ENCODE peak calls at places on chromosomes 5 and 9, in six cellular contexts. H is CD8-positive, alpha-beta T cell; B is IMR-90; Z is transverse colon; U is left ventricle myocardium inferior; R is cardiac muscle cell. C is an unnamed sample.

GRCh38 chr9:76027426-76027825 is 137.0 kb downstream of the PCSK5 start:
- DNase-seq in R (peak; percentile 20), H (no peak), Z (no peak), U (no peak), B (peak; percentile 16), C (no peak)

GRCh38 chr9:2013688-2014087 is 1.5 kb upstream of the SMARCA2 start:
- DNase-seq in U (no peak), H (no peak), R (peak; percentile 58), B (peak; percentile 38), Z (no peak), C (no peak)

GRCh38 chr5:1594336-1595106 is 70.8 kb upstream of the LPCAT1 start:
- DNase-seq in Z (peak; percentile 84), U (peak; percentile 80), B (no peak), H (peak; percentile 75), R (peak; percentile 67), C (peak; percentile 94)

GRCh38 chr9:35566417-35566816 is 38.6 kb upstream of the TESK1 start:
- DNase-seq in R (peak; percentile 25), B (no peak), H (no peak), Z (no peak), U (no peak), C (no peak)

GRCh38 chr9:107711528-107711927 is 222.0 kb upstream of the KLF4 start:
- DNase-seq in B (peak; percentile 89), R (peak; percentile 91), U (no peak), Z (peak; percentile 89), H (no peak), C (peak; percentile 59)

GRCh38 chr5:82939326-82939725 is 137.9 kb downstream of the TMEM167A start:
- DNase-seq in U (no peak), B (no peak), H (no peak), Z (no peak), R (no peak), C (no peak)

GRCh38 chr9:137023583-137023991 is 4.5 kb downstream of the ABCA2 start:
- DNase-seq in U (no peak), B (no peak), R (no peak), Z (no peak), H (no peak), C (no peak)

GRCh38 chr5:51416149-51416548 is 32.9 kb downstream of the ISL1 start:
- DNase-seq in B (no peak), H (no peak), Z (no peak), U (no peak), R (no peak), C (no peak)

GRCh38 chr5:158819840-158820620 is 279.7 kb downstream of the EBF1 start:
- DNase-seq in B (peak; percentile 33), R (peak; percentile 57), H (no peak), Z (no peak), U (no peak), C (no peak)

GRCh38 chr9:132249123-132249522 is 87.3 kb downstream of the NTNG2 start:
- DNase-seq in R (no peak), B (no peak), Z (no peak), U (peak; percentile 55), H (no peak), C (no peak)

GRCh38 chr9:38106488-38106887 is 37.5 kb upstream of the SHB start:
- DNase-seq in U (no peak), H (no peak), B (no peak), R (no peak), Z (no peak), C (no peak)

DNA sequence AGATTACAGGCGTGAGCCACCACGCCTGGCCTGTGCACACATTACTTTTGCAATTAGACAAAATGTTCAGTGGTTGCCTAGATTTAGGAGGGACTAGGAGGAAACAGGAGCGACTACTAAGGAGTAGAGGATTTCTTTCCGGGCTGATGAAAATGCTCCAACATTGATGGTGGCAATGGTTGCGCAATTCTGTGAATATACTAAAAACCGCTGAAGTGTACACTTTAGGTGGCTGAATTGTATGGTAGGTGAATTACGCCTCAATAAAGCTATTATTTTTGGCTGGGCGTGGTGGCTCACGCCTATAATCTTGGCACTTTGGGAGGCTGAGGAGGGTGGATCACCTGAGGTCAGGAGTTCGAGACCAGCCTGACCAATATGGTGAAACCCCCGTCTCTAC is 46.8 kb upstream of the STXBP1 start:
- DNase-seq in U (no peak), Z (no peak), B (no peak), R (no peak), H (no peak), C (no peak)
- H3K4me1 ChIP-seq in U (peaks cover 81% of the 10 kb centered on the region), Z (peaks cover 75% of the 10 kb centered on the region), B (peaks cover 39% of the 10 kb centered on the region), R (peaks cover 28% of the 10 kb centered on the region), H (peaks cover 23% of the 10 kb centered on the region), C (no peaks in the 10 kb centered on the region)

GRCh38 chr9:113580041-113580953 is 116.8 kb downstream of the RGS3 start:
- DNase-seq in Z (peak; percentile 81), U (peak; percentile 80), H (no peak), B (peak; percentile 35), R (peak; percentile 76), C (no peak)

GRCh38 chr9:113581865-113582697 is 118.6 kb downstream of the RGS3 start:
- DNase-seq in B (peak; percentile 84), H (peak; percentile 56), R (no peak), U (peak; percentile 75), Z (peak; percentile 87), C (peak; percentile 46)

GRCh38 chr9:113582698-113583200 is 119.2 kb downstream of the RGS3 start:
- DNase-seq in R (no peak), H (no peak), U (no peak), Z (no peak), B (no peak), C (no peak)

GRCh38 chr9:113579270-113580040 is 115.9 kb downstream of the RGS3 start:
- DNase-seq in Z (peak; percentile 51), R (no peak), B (peak; percentile 60), U (peak; percentile 63), H (no peak), C (no peak)

GRCh38 chr9:113580954-113581311 is 117.4 kb downstream of the RGS3 start:
- DNase-seq in U (no peak), B (no peak), R (no peak), H (no peak), Z (no peak), C (no peak)
- H3K4me3 ChIP-seq in U (peak overlapping the region; percentile 42), B (no peak overlapping the region), R (no peak overlapping the region), H (peak overlapping the region; percentile 45), Z (no peak overlapping the region), C (no peak overlapping the region)

GRCh38 chr9:110078626-110079025 is 129.3 kb downstream of the C9orf152 start:
- DNase-seq in B (no peak), Z (no peak), H (no peak), U (no peak), R (no peak), C (no peak)
- TF ChIP-seq CTCF in B (no peak), Z (no peak), H (no peak), U (no peak), R (no peak), C (no peak)

GRCh38 chr5:157543825-157544622 is 31.6 kb downstream of the ADAM19 start:
- DNase-seq in Z (no peak), R (peak; percentile 83), H (no peak), B (peak; percentile 87), U (no peak), C (no peak)
- H3K4me1 ChIP-seq in Z (peaks cover 98% of the 10 kb centered on the region), R (peaks cover 6% of the 10 kb centered on the region), H (no peaks in the 10 kb centered on the region), B (peaks cover 58% of the 10 kb centered on the region), U (peaks cover 97% of the 10 kb centered on the region), C (no peaks in the 10 kb centered on the region)

GRCh38 chr5:38468978-38469706 is 87.3 kb downstream of the LIFR start:
- DNase-seq in R (peak; percentile 66), B (no peak), U (peak; percentile 85), H (no peak), Z (no peak), C (no peak)

GRCh38 chr5:38465702-38466443 is 90.6 kb downstream of the LIFR start:
- DNase-seq in H (no peak), Z (no peak), B (no peak), U (no peak), R (no peak), C (no peak)

GRCh38 chr5:38468202-38468656 is 88.2 kb downstream of the LIFR start:
- DNase-seq in R (peak; percentile 90), U (no peak), H (no peak), Z (no peak), B (peak; percentile 97), C (no peak)

GRCh38 chr5:38466444-38467189 is 89.8 kb downstream of the LIFR start:
- DNase-seq in Z (peak; percentile 26), B (no peak), H (no peak), R (peak; percentile 90), U (peak; percentile 79), C (no peak)

DNA sequence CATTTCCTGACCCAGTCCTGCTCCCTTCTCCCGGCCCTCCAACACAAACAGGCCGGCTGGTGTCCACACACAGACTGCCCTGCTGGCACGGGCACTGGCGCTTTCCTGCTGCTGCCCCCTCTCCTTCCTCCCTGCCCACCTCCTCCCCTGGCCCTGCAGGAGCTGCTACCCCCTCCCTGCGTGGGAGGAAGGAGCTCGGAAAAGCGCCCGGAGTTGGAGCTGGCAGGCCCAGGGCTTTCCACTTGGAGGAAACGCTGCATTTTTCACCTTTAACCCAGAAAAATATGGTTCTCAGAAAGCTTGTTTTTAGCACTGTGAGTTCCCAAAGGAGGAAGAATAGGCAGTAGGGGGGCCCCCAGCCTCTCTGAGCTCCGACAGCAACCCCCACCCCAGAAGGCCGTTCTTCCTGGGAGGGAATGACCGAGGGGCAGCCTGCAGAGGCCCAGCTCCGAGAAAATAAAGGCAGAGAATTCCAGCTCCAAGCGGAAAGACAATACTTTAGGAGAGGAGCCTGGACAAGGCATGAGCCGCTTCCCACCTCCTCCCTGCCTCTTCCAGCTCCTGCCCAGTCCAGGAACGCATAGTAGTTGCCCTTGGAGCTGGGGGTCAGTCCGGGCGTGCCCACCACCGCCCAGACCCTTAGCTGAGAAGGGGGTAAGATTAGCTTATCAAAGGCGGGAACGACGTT is 88.9 kb downstream of the LIFR start:
- DNase-seq in R (peak; percentile 90), Z (no peak), B (peak; percentile 56), H (no peak), U (peak; percentile 55), C (no peak)
- H3K4me3 ChIP-seq in R (no peak overlapping the region), Z (no peak overlapping the region), B (no peak overlapping the region), H (no peak overlapping the region), U (peak overlapping the region; percentile 19), C (no peak overlapping the region)